ENCODE peak calls at places on chromosomes 12 and 14, in nine cellular contexts. One of them, this sample, is unnamed. For H3K4me1, the result is how much of the 10 kb centered on the place peaks cover.

GRCh38 chr12:120965534-120966091 is 12.7 kb upstream of the HNF1A start:
- DNase-seq in GM23338: peak
- DNase-seq in upper lobe of right lung: no peak
- DNase-seq in breast epithelium: no peak
- DNase-seq in fibroblast of lung: no peak
- DNase-seq in IMR-90: no peak
- DNase-seq in OCI-LY7: no peak
- DNase-seq in endodermal cell: peak
- DNase-seq in HepG2: no peak
- DNase-seq in this sample: peak

GRCh38 chr12:126385785-126386184 is 1320.5 kb downstream of the AACS start:
- DNase-seq in fibroblast of lung: peak
- DNase-seq in OCI-LY7: no peak
- DNase-seq in endodermal cell: no peak
- DNase-seq in HepG2: no peak
- DNase-seq in breast epithelium: no peak
- DNase-seq in upper lobe of right lung: no peak
- DNase-seq in IMR-90: no peak
- DNase-seq in GM23338: no peak
- DNase-seq in this sample: no peak

GRCh38 chr12:90366286-90366685 is 588.7 kb downstream of the CCER1 start:
- DNase-seq in IMR-90: peak
- DNase-seq in GM23338: no peak
- DNase-seq in breast epithelium: no peak
- DNase-seq in upper lobe of right lung: no peak
- DNase-seq in HepG2: no peak
- DNase-seq in OCI-LY7: no peak
- DNase-seq in endodermal cell: no peak
- DNase-seq in fibroblast of lung: peak
- DNase-seq in this sample: no peak

GRCh38 chr12:111868676-111869588 is 26.9 kb downstream of the MAPKAPK5 start:
- DNase-seq in fibroblast of lung: no peak
- DNase-seq in HepG2: no peak
- DNase-seq in IMR-90: no peak
- DNase-seq in breast epithelium: no peak
- DNase-seq in endodermal cell: peak
- DNase-seq in OCI-LY7: no peak
- DNase-seq in GM23338: peak
- DNase-seq in upper lobe of right lung: no peak
- DNase-seq in this sample: no peak

GRCh38 chr12:94386422-94386821 is 73.2 kb downstream of the CEP83 start:
- DNase-seq in OCI-LY7: no peak
- DNase-seq in fibroblast of lung: peak
- DNase-seq in GM23338: no peak
- DNase-seq in IMR-90: peak
- DNase-seq in upper lobe of right lung: no peak
- DNase-seq in HepG2: peak
- DNase-seq in breast epithelium: no peak
- DNase-seq in endodermal cell: no peak
- DNase-seq in this sample: no peak

GRCh38 chr14:96424104-96424989 is 32.4 kb downstream of the AK7 start:
- DNase-seq in endodermal cell: no peak
- DNase-seq in fibroblast of lung: peak
- DNase-seq in IMR-90: peak
- DNase-seq in GM23338: peak
- DNase-seq in upper lobe of right lung: no peak
- DNase-seq in breast epithelium: no peak
- DNase-seq in OCI-LY7: peak
- DNase-seq in HepG2: peak
- DNase-seq in this sample: no peak

GRCh38 chr14:101557811-101558738 is 3.2 kb upstream of the DIO3 start:
- DNase-seq in fibroblast of lung: peak
- DNase-seq in IMR-90: no peak
- DNase-seq in breast epithelium: no peak
- DNase-seq in OCI-LY7: no peak
- DNase-seq in HepG2: peak
- DNase-seq in upper lobe of right lung: no peak
- DNase-seq in GM23338: peak
- DNase-seq in endodermal cell: peak
- DNase-seq in this sample: no peak

GRCh38 chr12:104201238-104202001 is 14.2 kb upstream of the TXNRD1 start:
- DNase-seq in endodermal cell: peak
- DNase-seq in upper lobe of right lung: no peak
- DNase-seq in breast epithelium: no peak
- DNase-seq in OCI-LY7: peak
- DNase-seq in HepG2: peak
- DNase-seq in GM23338: peak
- DNase-seq in fibroblast of lung: peak
- DNase-seq in IMR-90: peak
- DNase-seq in this sample: peak

GRCh38 chr14:104553166-104554087 is 26.1 kb upstream of the C14orf180 start:
- DNase-seq in GM23338: no peak
- DNase-seq in HepG2: no peak
- DNase-seq in breast epithelium: peak
- DNase-seq in IMR-90: no peak
- DNase-seq in upper lobe of right lung: peak
- DNase-seq in fibroblast of lung: no peak
- DNase-seq in OCI-LY7: no peak
- DNase-seq in endodermal cell: peak
- DNase-seq in this sample: no peak

GRCh38 chr12:43740511-43741100 is 18.0 kb downstream of the PUS7L start:
- DNase-seq in GM23338: no peak
- DNase-seq in HepG2: no peak
- DNase-seq in IMR-90: peak
- DNase-seq in upper lobe of right lung: no peak
- DNase-seq in breast epithelium: no peak
- DNase-seq in endodermal cell: no peak
- DNase-seq in OCI-LY7: no peak
- DNase-seq in fibroblast of lung: no peak
- DNase-seq in this sample: no peak

GRCh38 chr12:132622437-132623071 is 4.0 kb downstream of the P2RX2 start:
- DNase-seq in GM23338: no peak
- DNase-seq in HepG2: no peak
- DNase-seq in breast epithelium: no peak
- DNase-seq in IMR-90: peak
- DNase-seq in OCI-LY7: peak
- DNase-seq in upper lobe of right lung: no peak
- DNase-seq in endodermal cell: no peak
- DNase-seq in fibroblast of lung: peak
- DNase-seq in this sample: no peak

GRCh38 chr12:75852143-75852542 is 179.4 kb downstream of the PHLDA1 start:
- DNase-seq in fibroblast of lung: no peak
- DNase-seq in endodermal cell: no peak
- DNase-seq in IMR-90: peak
- DNase-seq in OCI-LY7: no peak
- DNase-seq in breast epithelium: no peak
- DNase-seq in GM23338: no peak
- DNase-seq in upper lobe of right lung: no peak
- DNase-seq in HepG2: no peak
- DNase-seq in this sample: no peak

GRCh38 chr12:123491056-123491455 is 33.1 kb downstream of the SNRNP35 start:
- DNase-seq in OCI-LY7: no peak
- DNase-seq in upper lobe of right lung: no peak
- DNase-seq in endodermal cell: no peak
- DNase-seq in HepG2: no peak
- DNase-seq in GM23338: no peak
- DNase-seq in breast epithelium: no peak
- DNase-seq in IMR-90: no peak
- DNase-seq in fibroblast of lung: no peak
- DNase-seq in this sample: no peak

GRCh38 chr12:6788972-6789905 is at the start of gene CD4:
- DNase-seq in upper lobe of right lung: peak
- DNase-seq in breast epithelium: no peak
- DNase-seq in endodermal cell: peak
- DNase-seq in fibroblast of lung: peak
- DNase-seq in OCI-LY7: no peak
- DNase-seq in IMR-90: no peak
- DNase-seq in GM23338: peak
- DNase-seq in HepG2: no peak
- DNase-seq in this sample: no peak

GRCh38 chr12:124109760-124110159 is 136.7 kb downstream of the ZNF664 start:
- DNase-seq in OCI-LY7: peak
- DNase-seq in fibroblast of lung: peak
- DNase-seq in IMR-90: peak
- DNase-seq in breast epithelium: no peak
- DNase-seq in upper lobe of right lung: no peak
- DNase-seq in endodermal cell: peak
- DNase-seq in HepG2: no peak
- DNase-seq in GM23338: peak
- DNase-seq in this sample: peak

GRCh38 chr14:103186894-103187586 is 63.8 kb downstream of the TNFAIP2 start:
- DNase-seq in IMR-90: no peak
- DNase-seq in endodermal cell: peak
- DNase-seq in fibroblast of lung: no peak
- DNase-seq in breast epithelium: no peak
- DNase-seq in OCI-LY7: no peak
- DNase-seq in GM23338: peak
- DNase-seq in HepG2: peak
- DNase-seq in upper lobe of right lung: peak
- DNase-seq in this sample: peak

GRCh38 chr12:49322708-49323523 is at the start of gene TROAP:
- DNase-seq in OCI-LY7: peak
- DNase-seq in breast epithelium: peak
- DNase-seq in endodermal cell: peak
- DNase-seq in fibroblast of lung: peak
- DNase-seq in HepG2: peak
- DNase-seq in upper lobe of right lung: peak
- DNase-seq in GM23338: peak
- DNase-seq in IMR-90: peak
- DNase-seq in this sample: peak

GRCh38 chr12:52280796-52281560 is 6.5 kb downstream of the KRT86 start:
- DNase-seq in fibroblast of lung: peak
- DNase-seq in endodermal cell: peak
- DNase-seq in HepG2: peak
- DNase-seq in OCI-LY7: no peak
- DNase-seq in IMR-90: peak
- DNase-seq in upper lobe of right lung: peak
- DNase-seq in breast epithelium: peak
- DNase-seq in GM23338: no peak
- DNase-seq in this sample: peak

GRCh38 chr14:65594153-65594881 is 181.8 kb downstream of the FUT8 start:
- DNase-seq in upper lobe of right lung: no peak
- DNase-seq in IMR-90: no peak
- DNase-seq in GM23338: no peak
- DNase-seq in breast epithelium: no peak
- DNase-seq in HepG2: peak
- DNase-seq in OCI-LY7: no peak
- DNase-seq in fibroblast of lung: no peak
- DNase-seq in endodermal cell: peak
- DNase-seq in this sample: peak

GRCh38 chr14:90985601-90986242 is 74.7 kb downstream of the RPS6KA5 start:
- DNase-seq in HepG2: no peak
- DNase-seq in upper lobe of right lung: no peak
- DNase-seq in fibroblast of lung: no peak
- DNase-seq in GM23338: no peak
- DNase-seq in breast epithelium: no peak
- DNase-seq in IMR-90: no peak
- DNase-seq in endodermal cell: no peak
- DNase-seq in OCI-LY7: peak
- DNase-seq in this sample: no peak
- H3K4me3 ChIP-seq in HepG2: no peak
- H3K4me3 ChIP-seq in upper lobe of right lung: no peak
- H3K4me3 ChIP-seq in fibroblast of lung: no peak
- H3K4me3 ChIP-seq in GM23338: no peak
- H3K4me3 ChIP-seq in breast epithelium: no peak
- H3K4me3 ChIP-seq in IMR-90: no peak
- H3K4me3 ChIP-seq in endodermal cell: no peak
- H3K4me3 ChIP-seq in OCI-LY7: no peak
- H3K4me3 ChIP-seq in this sample: no peak

GRCh38 chr14:22822017-22822618 is 6.9 kb upstream of the SLC7A7 start:
- DNase-seq in HepG2: no peak
- DNase-seq in GM23338: peak
- DNase-seq in IMR-90: no peak
- DNase-seq in upper lobe of right lung: no peak
- DNase-seq in breast epithelium: no peak
- DNase-seq in endodermal cell: peak
- DNase-seq in OCI-LY7: no peak
- DNase-seq in fibroblast of lung: no peak
- DNase-seq in this sample: peak

GRCh38 chr14:22820731-22821130 is 5.5 kb upstream of the SLC7A7 start:
- DNase-seq in breast epithelium: no peak
- DNase-seq in GM23338: peak
- DNase-seq in endodermal cell: no peak
- DNase-seq in OCI-LY7: no peak
- DNase-seq in fibroblast of lung: no peak
- DNase-seq in HepG2: no peak
- DNase-seq in upper lobe of right lung: peak
- DNase-seq in IMR-90: no peak
- DNase-seq in this sample: peak

GRCh38 chr14:22822619-22823551 is 6.8 kb upstream of the MRPL52 start:
- DNase-seq in endodermal cell: peak
- DNase-seq in IMR-90: peak
- DNase-seq in OCI-LY7: peak
- DNase-seq in HepG2: peak
- DNase-seq in upper lobe of right lung: peak
- DNase-seq in breast epithelium: no peak
- DNase-seq in fibroblast of lung: peak
- DNase-seq in GM23338: peak
- DNase-seq in this sample: peak

GRCh38 chr14:22821193-22822016 is 6.2 kb upstream of the SLC7A7 start:
- DNase-seq in breast epithelium: no peak
- DNase-seq in OCI-LY7: no peak
- DNase-seq in upper lobe of right lung: peak
- DNase-seq in endodermal cell: peak
- DNase-seq in HepG2: peak
- DNase-seq in fibroblast of lung: no peak
- DNase-seq in GM23338: peak
- DNase-seq in IMR-90: no peak
- DNase-seq in this sample: peak

GRCh38 chr14:22824711-22825359 is 4.9 kb upstream of the MRPL52 start:
- DNase-seq in IMR-90: peak
- DNase-seq in upper lobe of right lung: no peak
- DNase-seq in endodermal cell: no peak
- DNase-seq in OCI-LY7: peak
- DNase-seq in fibroblast of lung: peak
- DNase-seq in HepG2: peak
- DNase-seq in breast epithelium: no peak
- DNase-seq in GM23338: no peak
- DNase-seq in this sample: peak
- H3K4me1 ChIP-seq in IMR-90: under half
- H3K4me1 ChIP-seq in upper lobe of right lung: under half
- H3K4me1 ChIP-seq in endodermal cell: under half
- H3K4me1 ChIP-seq in OCI-LY7: half or more
- H3K4me1 ChIP-seq in fibroblast of lung: under half
- H3K4me1 ChIP-seq in HepG2: half or more
- H3K4me1 ChIP-seq in breast epithelium: under half
- H3K4me1 ChIP-seq in GM23338: under half
- H3K4me1 ChIP-seq in this sample: under half

GRCh38 chr12:18345021-18345735 is 83.9 kb downstream of the PIK3C2G start:
- DNase-seq in breast epithelium: no peak
- DNase-seq in HepG2: no peak
- DNase-seq in endodermal cell: no peak
- DNase-seq in upper lobe of right lung: no peak
- DNase-seq in GM23338: no peak
- DNase-seq in IMR-90: no peak
- DNase-seq in OCI-LY7: no peak
- DNase-seq in fibroblast of lung: no peak
- DNase-seq in this sample: no peak
- TF ChIP-seq CTCF in breast epithelium: no peak
- TF ChIP-seq CTCF in HepG2: no peak
- TF ChIP-seq CTCF in endodermal cell: no peak
- TF ChIP-seq CTCF in upper lobe of right lung: no peak
- TF ChIP-seq CTCF in GM23338: no peak
- TF ChIP-seq CTCF in IMR-90: no peak
- TF ChIP-seq CTCF in OCI-LY7: no peak
- TF ChIP-seq CTCF in fibroblast of lung: no peak
- TF ChIP-seq CTCF in this sample: no peak

GRCh38 chr12:96225003-96225855 is 31.1 kb downstream of the ELK3 start:
- DNase-seq in upper lobe of right lung: no peak
- DNase-seq in GM23338: no peak
- DNase-seq in OCI-LY7: no peak
- DNase-seq in endodermal cell: no peak
- DNase-seq in breast epithelium: no peak
- DNase-seq in IMR-90: no peak
- DNase-seq in HepG2: no peak
- DNase-seq in fibroblast of lung: no peak
- DNase-seq in this sample: no peak
- H3K4me3 ChIP-seq in upper lobe of right lung: no peak
- H3K4me3 ChIP-seq in GM23338: no peak
- H3K4me3 ChIP-seq in OCI-LY7: no peak
- H3K4me3 ChIP-seq in endodermal cell: no peak
- H3K4me3 ChIP-seq in breast epithelium: no peak
- H3K4me3 ChIP-seq in IMR-90: no peak
- H3K4me3 ChIP-seq in HepG2: no peak
- H3K4me3 ChIP-seq in fibroblast of lung: no peak
- H3K4me3 ChIP-seq in this sample: no peak